ENCODE peak calls at places on chromosomes 5 and 9, in seven cellular contexts. N, I, J, E, S, O and G are unnamed samples.

GRCh38 chr9:33076360-33077004 is at the start of gene SMU1:
- DNase-seq in S (peak), I (peak), E (peak), J (peak), N (peak), O (peak), G (peak)

GRCh38 chr5:72499730-72500129 is 7.5 kb downstream of the ZNF366 start:
- DNase-seq in S (no peak), I (no peak), N (no peak), O (no peak), J (no peak), E (no peak), G (no peak)

GRCh38 chr5:147037517-147038205 is 159.1 kb upstream of the PPP2R2B start:
- DNase-seq in E (no peak), N (no peak), S (peak), I (no peak), O (peak), J (no peak), G (no peak)

GRCh38 chr5:124156408-124157027 is 589.9 kb downstream of the ZNF608 start:
- DNase-seq in S (peak), J (no peak), I (no peak), E (no peak), N (no peak), O (no peak), G (no peak)

GRCh38 chr9:121607434-121608248 is 43.8 kb upstream of the DAB2IP start:
- DNase-seq in N (no peak), O (no peak), I (no peak), E (no peak), S (no peak), J (no peak), G (no peak)

GRCh38 chr5:172603425-172603824 is 37.6 kb upstream of the NEURL1B start:
- DNase-seq in O (no peak), J (no peak), I (no peak), N (no peak), S (peak), E (no peak), G (no peak)

GRCh38 chr9:7223981-7224380 is 466.2 kb downstream of the KDM4C start:
- DNase-seq in S (no peak), E (no peak), O (no peak), N (no peak), I (peak), J (no peak), G (no peak)

GRCh38 chr5:9714187-9714586 is 84.0 kb upstream of the TAS2R1 start:
- DNase-seq in I (no peak), N (no peak), E (no peak), O (no peak), S (peak), J (no peak), G (no peak)

GRCh38 chr5:89028579-89029272 is 145.7 kb upstream of the MEF2C start:
- DNase-seq in S (no peak), O (no peak), N (no peak), J (no peak), E (no peak), I (no peak), G (no peak)

GRCh38 chr9:133282454-133283238 is 7.6 kb upstream of the ABO start:
- DNase-seq in E (no peak), J (no peak), N (no peak), O (no peak), I (no peak), S (no peak), G (no peak)

GRCh38 chr5:39270172-39270848 is 50.9 kb upstream of the FYB1 start:
- DNase-seq in S (no peak), J (no peak), O (peak), E (no peak), N (no peak), I (no peak), G (no peak)

GRCh38 chr5:32707394-32707997 is 3.6 kb upstream of the NPR3 start:
- DNase-seq in N (no peak), I (no peak), S (peak), E (no peak), O (peak), J (no peak), G (peak)

GRCh38 chr5:72301557-72301956 is 18.5 kb downstream of the MRPS27 start:
- DNase-seq in I (no peak), O (peak), S (no peak), E (no peak), N (no peak), J (no peak), G (peak)

GRCh38 chr9:127569819-127570401 is 42.2 kb upstream of the STXBP1 start:
- DNase-seq in O (peak), I (no peak), E (no peak), S (no peak), J (no peak), N (no peak), G (no peak)

GRCh38 chr9:14309403-14309802 is 4.5 kb downstream of the NFIB start:
- DNase-seq in I (no peak), S (peak), J (no peak), O (no peak), E (no peak), N (no peak), G (no peak)

GRCh38 chr9:119675951-119676350 is 306.7 kb upstream of the BRINP1 start:
- DNase-seq in I (no peak), O (no peak), E (no peak), N (no peak), S (no peak), J (no peak), G (no peak)

GRCh38 chr5:172119921-172120688 is 67.9 kb downstream of the STK10 start:
- DNase-seq in J (no peak), N (no peak), S (no peak), O (no peak), E (no peak), I (no peak), G (no peak)

GRCh38 chr5:73307645-73308346 is 134.8 kb downstream of the TMEM174 start:
- DNase-seq in E (no peak), O (no peak), N (no peak), I (no peak), S (no peak), J (no peak), G (no peak)

GRCh38 chr9:102497709-102498108 is 497.4 kb upstream of the CYLC2 start:
- DNase-seq in O (peak), J (no peak), E (no peak), I (no peak), S (no peak), N (no peak), G (no peak)

GRCh38 chr9:103802068-103802467 is 292.0 kb upstream of the SMC2 start:
- DNase-seq in S (no peak), I (no peak), E (no peak), J (no peak), O (no peak), N (no peak), G (no peak)

GRCh38 chr9:2623046-2623865 is 1.7 kb downstream of the VLDLR start:
- DNase-seq in S (peak), N (peak), E (peak), J (peak), O (no peak), I (peak), G (peak)

GRCh38 chr9:68779558-68780376 is 74.7 kb downstream of the PIP5K1B start:
- DNase-seq in E (peak), S (peak), O (peak), J (peak), N (peak), I (peak), G (peak)

GRCh38 chr9:34987160-34988040 is 2.1 kb upstream of the DNAJB5 start:
- DNase-seq in O (no peak), J (no peak), S (no peak), E (no peak), N (no peak), I (no peak), G (no peak)

GRCh38 chr9:16871358-16872151 is 1.1 kb upstream of the BNC2 start:
- DNase-seq in E (no peak), S (peak), J (peak), N (peak), O (peak), I (peak), G (no peak)

GRCh38 chr9:127802576-127803443 is at the start of gene FPGS:
- DNase-seq in S (peak), N (peak), O (peak), J (peak), I (peak), E (peak), G (peak)

GRCh38 chr5:136814621-136815378 is 449.5 kb upstream of the TRPC7 start:
- DNase-seq in S (no peak), I (no peak), O (no peak), J (no peak), E (no peak), N (no peak), G (no peak)

GRCh38 chr5:135211791-135212190 is 177.8 kb upstream of the PITX1 start:
- DNase-seq in O (no peak), S (no peak), N (no peak), J (no peak), E (no peak), I (no peak), G (no peak)